ENCODE peak calls at places on chromosomes 3 and 15, in eight cellular contexts. L, O, D, V, I, M, C and G are unnamed samples.

GRCh38 chr3:177385831-177386301 is 188.6 kb upstream of the TBL1XR1 start:
- DNase-seq in L (no peak), O (no peak), D (no peak), V (peak; percentile 33), I (no peak), M (no peak), C (no peak), G (no peak)

GRCh38 chr3:87793322-87793877 is 265.4 kb downstream of the CGGBP1 start:
- DNase-seq in L (peak; percentile 31), O (no peak), D (no peak), V (no peak), I (no peak), M (no peak), C (no peak), G (peak; percentile 25)

GRCh38 chr3:46500631-46501377 is 3.0 kb downstream of the RTP3 start:
- DNase-seq in L (no peak), O (no peak), D (no peak), V (no peak), I (no peak), M (no peak), C (no peak), G (no peak)

GRCh38 chr15:90564109-90564508 is 34.4 kb downstream of the CRTC3 start:
- DNase-seq in L (no peak), O (no peak), D (no peak), V (no peak), I (no peak), M (no peak), C (peak; percentile 46), G (no peak)

GRCh38 chr3:10303785-10304184 is 11.0 kb upstream of the GHRL start:
- DNase-seq in L (no peak), O (no peak), D (no peak), V (no peak), I (no peak), M (no peak), C (no peak), G (no peak)

GRCh38 chr3:125120370-125121122 is 64.7 kb upstream of the HEG1 start:
- DNase-seq in L (no peak), O (no peak), D (no peak), V (no peak), I (peak; percentile 78), M (no peak), C (no peak), G (peak; percentile 71)

GRCh38 chr15:25739687-25740121 is 123.4 kb downstream of the ATP10A start:
- DNase-seq in L (peak; percentile 19), O (no peak), D (no peak), V (peak; percentile 20), I (no peak), M (peak; percentile 21), C (peak; percentile 56), G (peak; percentile 50)

GRCh38 chr15:74240002-74240568 is 4.0 kb downstream of the CCDC33 start:
- DNase-seq in L (peak; percentile 95), O (peak; percentile 94), D (peak; percentile 21), V (peak; percentile 97), I (peak; percentile 66), M (no peak), C (no peak), G (peak; percentile 69)

GRCh38 chr3:193902557-193903256 is 233.2 kb upstream of the HES1 start:
- DNase-seq in L (no peak), O (no peak), D (no peak), V (no peak), I (no peak), M (no peak), C (no peak), G (peak; percentile 23)

GRCh38 chr3:145817870-145818483 is 343.0 kb downstream of the PLOD2 start:
- DNase-seq in L (peak; percentile 11), O (no peak), D (no peak), V (no peak), I (no peak), M (no peak), C (no peak), G (no peak)

GRCh38 chr15:64699767-64700388 is 75.5 kb downstream of the RBPMS2 start:
- DNase-seq in L (peak; percentile 66), O (peak; percentile 55), D (no peak), V (no peak), I (peak; percentile 48), M (no peak), C (no peak), G (peak; percentile 68)

GRCh38 chr3:124601189-124601588 is 129.1 kb upstream of the UMPS start:
- DNase-seq in L (no peak), O (no peak), D (no peak), V (peak; percentile 9), I (no peak), M (no peak), C (no peak), G (no peak)

GRCh38 chr3:197458906-197459470 is 96.8 kb downstream of the BDH1 start:
- DNase-seq in L (no peak), O (no peak), D (no peak), V (no peak), I (no peak), M (no peak), C (no peak), G (no peak)

GRCh38 chr15:94451461-94451860 is 220.1 kb downstream of the MCTP2 start:
- DNase-seq in L (no peak), O (no peak), D (no peak), V (no peak), I (no peak), M (no peak), C (no peak), G (no peak)

GRCh38 chr3:89859738-89860137 is 752.3 kb downstream of the EPHA3 start:
- DNase-seq in L (no peak), O (no peak), D (no peak), V (no peak), I (no peak), M (no peak), C (no peak), G (no peak)

GRCh38 chr3:11411956-11412355 is 139.8 kb downstream of the ATG7 start:
- DNase-seq in L (no peak), O (no peak), D (no peak), V (no peak), I (no peak), M (no peak), C (no peak), G (no peak)

GRCh38 chr15:80856809-80857377 is 77.7 kb downstream of the CEMIP start:
- DNase-seq in L (peak; percentile 88), O (peak; percentile 66), D (peak; percentile 12), V (no peak), I (peak; percentile 11), M (no peak), C (no peak), G (peak; percentile 79)

GRCh38 chr3:84961492-84962255 is 2.9 kb downstream of the CADM2 start:
- DNase-seq in L (no peak), O (no peak), D (no peak), V (no peak), I (no peak), M (no peak), C (no peak), G (no peak)